ENCODE peak calls at places on chromosome 15, in seven cellular contexts. O is sigmoid colon, F is non-pigmented ciliary epithelial cell, Z is pancreas, D is choroid plexus epithelial cell, N is small intestine, Q is mesendoderm. V is an unnamed sample.

GRCh38 chr15:93072440-93073394 is 16.3 kb downstream of the RGMA start:
- DNase-seq in O (peak; percentile 94), F (peak; percentile 5), Z (peak; percentile 84), D (peak; percentile 69), N (no peak), Q (peak; percentile 79), V (peak; percentile 67)

GRCh38 chr15:59437473-59437776 is 561 bp upstream of the FAM81A start:
- DNase-seq in O (peak; percentile 66), F (no peak), Z (no peak), D (no peak), N (no peak), Q (no peak), V (no peak)

GRCh38 chr15:90201150-90201943 is at the start of gene SEMA4B:
- DNase-seq in O (peak; percentile 85), F (no peak), Z (peak; percentile 73), D (peak; percentile 40), N (peak; percentile 86), Q (peak; percentile 78), V (peak; percentile 64)

GRCh38 chr15:66587749-66588148 is 22.0 kb upstream of the LCTL start:
- DNase-seq in O (no peak), F (no peak), Z (no peak), D (no peak), N (no peak), Q (no peak), V (no peak)

GRCh38 chr15:66657062-66658020 is 44.7 kb upstream of the SMAD6 start:
- DNase-seq in O (no peak), F (no peak), Z (no peak), D (no peak), N (no peak), Q (peak; percentile 95), V (peak; percentile 13)

GRCh38 chr15:33101036-33101435 is 93.5 kb downstream of the FMN1 start:
- DNase-seq in O (no peak), F (no peak), Z (no peak), D (no peak), N (no peak), Q (no peak), V (peak; percentile 28)

GRCh38 chr15:83065431-83065830 is 1.6 kb downstream of the BTBD1 start:
- DNase-seq in O (no peak), F (no peak), Z (no peak), D (peak; percentile 11), N (no peak), Q (no peak), V (no peak)

GRCh38 chr15:39468828-39469227 is 112.1 kb upstream of the THBS1 start:
- DNase-seq in O (no peak), F (no peak), Z (no peak), D (peak; percentile 31), N (no peak), Q (no peak), V (no peak)

GRCh38 chr15:89768071-89768500 is 8.0 kb upstream of the MESP2 start:
- DNase-seq in O (no peak), F (no peak), Z (peak; percentile 92), D (peak; percentile 68), N (peak; percentile 79), Q (no peak), V (no peak)

GRCh38 chr15:40776537-40777141 is 6.9 kb downstream of the C15orf62 start:
- DNase-seq in O (no peak), F (no peak), Z (no peak), D (peak; percentile 39), N (no peak), Q (no peak), V (peak; percentile 72)

GRCh38 chr15:57626713-57627440 is 35.2 kb downstream of the MYZAP start:
- DNase-seq in O (no peak), F (no peak), Z (no peak), D (no peak), N (no peak), Q (no peak), V (no peak)

GRCh38 chr15:84108725-84109124 is 126.8 kb upstream of the GOLGA6L4 start:
- DNase-seq in O (no peak), F (no peak), Z (no peak), D (peak; percentile 68), N (no peak), Q (peak; percentile 7), V (peak; percentile 9)

GRCh38 chr15:70409388-70409787 is 311.7 kb upstream of the TLE3 start:
- DNase-seq in O (no peak), F (no peak), Z (no peak), D (no peak), N (no peak), Q (no peak), V (no peak)

GRCh38 chr15:45456212-45457106 is 66.1 kb downstream of the SLC30A4 start:
- DNase-seq in O (peak; percentile 89), F (peak; percentile 100), Z (peak; percentile 30), D (peak; percentile 100), N (peak; percentile 61), Q (peak; percentile 77), V (peak; percentile 100)

GRCh38 chr15:63236272-63236671 is 41.1 kb upstream of the APH1B start:
- DNase-seq in O (no peak), F (no peak), Z (no peak), D (peak; percentile 89), N (no peak), Q (no peak), V (peak; percentile 49)

GRCh38 chr15:45885801-45886200 is 251.0 kb downstream of the SQOR start:
- DNase-seq in O (no peak), F (no peak), Z (no peak), D (no peak), N (no peak), Q (no peak), V (no peak)

GRCh38 chr15:94670436-94671034 is 439.2 kb downstream of the MCTP2 start:
- DNase-seq in O (no peak), F (peak; percentile 4), Z (no peak), D (peak; percentile 74), N (peak; percentile 51), Q (peak; percentile 57), V (peak; percentile 49)

GRCh38 chr15:42784705-42785104 is 47.8 kb upstream of the CDAN1 start:
- DNase-seq in O (no peak), F (no peak), Z (no peak), D (no peak), N (no peak), Q (no peak), V (no peak)

GRCh38 chr15:74262635-74263034 is 26.5 kb downstream of the CCDC33 start:
- DNase-seq in O (no peak), F (no peak), Z (no peak), D (no peak), N (no peak), Q (no peak), V (no peak)

V was measured in RPMI7951.